ENCODE peak calls at places on chromosomes 5 and 9, in eight cellular contexts. Z, L, H, P, K, J, E and Y are unnamed samples.

GRCh38 chr9:135215571-135216161 is 128.2 kb downstream of the OLFM1 start:
- DNase-seq in H (no peak), J (no peak), E (peak), Z (no peak), P (no peak), L (no peak), K (no peak), Y (peak)

GRCh38 chr5:133423031-133423617 is 189.2 kb downstream of the FSTL4 start:
- DNase-seq in K (no peak), E (no peak), J (no peak), Z (no peak), P (no peak), H (no peak), L (no peak), Y (no peak)

GRCh38 chr9:69121155-69122085 is 52.7 kb upstream of the TJP2 start:
- DNase-seq in H (peak), Z (peak), L (peak), E (peak), K (peak), J (peak), P (peak), Y (peak)

GRCh38 chr9:93298498-93299417 is 114.8 kb downstream of the WNK2 start:
- DNase-seq in H (no peak), J (no peak), L (no peak), E (no peak), K (no peak), P (peak), Z (no peak), Y (peak)

GRCh38 chr5:1966461-1966860 is 83.7 kb upstream of the IRX4 start:
- DNase-seq in Z (peak), K (no peak), E (peak), P (no peak), H (no peak), L (no peak), J (no peak), Y (no peak)

GRCh38 chr5:54959673-54960418 is 25.5 kb downstream of the ESM1 start:
- DNase-seq in J (peak), L (peak), P (peak), K (no peak), E (no peak), Z (no peak), H (no peak), Y (no peak)

GRCh38 chr5:179387151-179388110 is 42.2 kb upstream of the ADAMTS2 start:
- DNase-seq in K (no peak), P (no peak), J (no peak), H (no peak), Z (no peak), E (no peak), L (no peak), Y (no peak)

GRCh38 chr5:134252671-134253070 is 26.8 kb upstream of the PPP2CA start:
- DNase-seq in K (peak), E (no peak), L (peak), H (no peak), P (no peak), J (peak), Z (no peak), Y (no peak)

GRCh38 chr9:134178781-134179551 is 14.6 kb upstream of the RNU6ATAC start:
- DNase-seq in E (no peak), J (peak), L (no peak), K (no peak), P (peak), H (peak), Z (peak), Y (no peak)

GRCh38 chr9:107051392-107051791 is 188.4 kb downstream of the ZNF462 start:
- DNase-seq in Z (no peak), E (no peak), K (no peak), J (no peak), P (no peak), H (no peak), L (no peak), Y (no peak)

GRCh38 chr5:127074466-127074865 is 1.2 kb upstream of the C5orf63 start:
- DNase-seq in K (no peak), H (no peak), Z (no peak), P (no peak), L (no peak), J (no peak), E (no peak), Y (no peak)

GRCh38 chr9:81669011-81669739 is 20.2 kb downstream of the TLE1 start:
- DNase-seq in L (no peak), Z (no peak), J (no peak), H (no peak), P (peak), E (no peak), K (no peak), Y (no peak)

GRCh38 chr9:130054428-130054786 is 701 bp downstream of the GPR107 start:
- DNase-seq in L (no peak), J (peak), K (no peak), P (no peak), Z (no peak), H (no peak), E (no peak), Y (no peak)

GRCh38 chr9:126623667-126624452 is 10.1 kb downstream of the LMX1B start:
- DNase-seq in K (no peak), H (no peak), Z (peak), P (no peak), J (no peak), L (no peak), E (no peak), Y (no peak)

GRCh38 chr5:80711938-80712337 is 57.2 kb upstream of the DHFR start:
- DNase-seq in H (no peak), J (no peak), Z (no peak), E (no peak), K (peak), P (peak), L (peak), Y (no peak)

GRCh38 chr5:174307031-174307408 is 261.5 kb downstream of the NSG2 start:
- DNase-seq in J (no peak), Z (no peak), P (no peak), K (no peak), L (no peak), E (no peak), H (no peak), Y (no peak)

GRCh38 chr5:132103380-132103951 is 29.9 kb downstream of the CSF2 start:
- DNase-seq in H (peak), J (peak), L (peak), P (no peak), K (peak), E (peak), Z (peak), Y (no peak)

GRCh38 chr5:37751227-37751626 is 88.6 kb downstream of the GDNF start:
- DNase-seq in E (no peak), L (no peak), Z (no peak), J (no peak), P (no peak), H (no peak), K (no peak), Y (no peak)

GRCh38 chr5:33120671-33121070 is 320.1 kb upstream of the TARS1 start:
- DNase-seq in Z (no peak), J (no peak), E (no peak), H (no peak), K (no peak), P (no peak), L (no peak), Y (no peak)

GRCh38 chr9:27086818-27087680 is 22.0 kb upstream of the TEK start:
- DNase-seq in Z (no peak), H (no peak), K (no peak), E (no peak), P (no peak), J (no peak), L (no peak), Y (no peak)

GRCh38 chr5:134539732-134540131 is 14.3 kb downstream of the JADE2 start:
- DNase-seq in L (no peak), Z (no peak), J (no peak), H (no peak), E (no peak), P (no peak), K (no peak), Y (no peak)

GRCh38 chr5:161406880-161407279 is 139.6 kb downstream of the GABRB2 start:
- DNase-seq in P (no peak), L (peak), Z (no peak), H (no peak), K (no peak), E (no peak), J (no peak), Y (no peak)

GRCh38 chr9:6658628-6659353 is 13.3 kb upstream of the GLDC start:
- DNase-seq in P (no peak), J (no peak), L (no peak), Z (no peak), H (no peak), K (no peak), E (no peak), Y (no peak)
- H3K27ac ChIP-seq in P (no peak), J (no peak), L (no peak), Z (no peak), H (no peak), K (peak), E (no peak), Y (no peak)

DNA sequence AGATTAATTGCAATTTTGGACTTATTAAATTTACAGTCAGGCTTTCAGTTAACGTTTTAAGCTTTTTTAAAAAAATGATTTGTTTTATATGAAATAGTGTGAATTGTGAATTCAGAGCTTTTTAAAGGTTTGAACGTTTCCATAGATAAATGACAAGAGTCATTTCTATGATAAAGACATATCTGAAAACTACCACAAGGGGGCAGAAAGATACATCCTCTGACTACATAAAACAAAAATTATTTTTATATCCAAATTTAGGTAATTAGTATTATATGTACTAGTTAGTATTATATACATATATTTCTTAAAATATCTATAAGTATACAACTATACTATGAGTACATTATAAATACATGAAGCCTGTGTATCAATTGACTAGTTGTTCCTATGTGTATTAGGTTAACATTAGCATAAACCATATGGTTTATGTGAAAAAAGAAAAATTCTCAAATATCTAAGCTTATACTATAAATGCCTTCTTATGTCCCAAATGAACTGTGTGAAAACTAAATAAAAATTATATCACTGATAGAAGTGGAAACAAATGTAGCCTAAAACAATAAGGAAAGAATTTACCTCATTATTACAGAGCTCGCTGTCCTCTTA is 155.2 kb downstream of the MEF2C start:
- DNase-seq in J (peak), Z (no peak), P (no peak), E (no peak), K (no peak), H (no peak), L (peak), Y (no peak)
- TF ChIP-seq CTCF in J (peak), Z (peak), P (no peak), E (no peak), K (peak), H (peak), L (peak), Y (peak)

GRCh38 chr9:71756753-71757152 is 11.6 kb downstream of the CEMIP2 start:
- DNase-seq in L (no peak), K (no peak), P (no peak), J (no peak), Z (no peak), E (no peak), H (no peak), Y (no peak)
- H3K4me3 ChIP-seq in L (no peak), K (no peak), P (no peak), J (no peak), Z (no peak), E (no peak), H (no peak), Y (no peak)

DNA sequence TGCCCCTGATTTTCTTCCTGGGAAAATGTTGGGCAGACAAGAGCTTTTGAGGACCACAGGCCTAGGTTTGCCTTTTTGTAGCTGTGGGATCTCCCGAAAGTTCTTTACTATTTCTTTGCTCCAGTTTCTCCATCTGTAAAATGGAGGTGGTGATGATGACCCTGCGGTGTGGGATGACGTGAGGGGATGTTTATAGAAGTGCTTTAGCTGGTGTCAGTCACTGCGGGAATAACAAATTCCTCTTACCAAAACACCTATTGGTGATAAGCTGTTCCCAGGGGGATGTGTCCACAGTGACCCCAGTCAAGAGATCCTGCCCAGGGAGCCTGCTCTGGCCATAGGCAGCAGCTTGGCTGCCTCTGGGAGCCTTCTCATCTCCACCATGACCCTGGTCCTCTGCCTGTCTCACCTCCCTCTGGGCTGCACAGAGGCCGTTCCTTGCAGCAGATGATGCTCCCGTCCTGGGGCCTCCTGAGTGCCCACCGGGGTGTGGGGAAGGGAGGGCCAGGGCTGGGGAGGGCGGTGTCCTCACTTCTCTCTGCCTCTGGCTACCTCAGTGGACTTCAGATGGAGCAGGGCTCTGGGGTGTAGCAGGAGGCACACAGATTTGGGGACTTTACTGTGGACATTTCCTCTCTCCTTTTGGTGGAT is 77.2 kb downstream of the COL15A1 start:
- DNase-seq in H (no peak), K (no peak), P (no peak), L (no peak), Z (no peak), J (no peak), E (no peak), Y (no peak)
- H3K27ac ChIP-seq in H (peak), K (peak), P (no peak), L (no peak), Z (no peak), J (no peak), E (peak), Y (no peak)

GRCh38 chr9:21906878-21907277 is 87.3 kb downstream of the CDKN2A start:
- DNase-seq in P (no peak), K (peak), E (no peak), J (no peak), Z (no peak), H (no peak), L (no peak), Y (no peak)

GRCh38 chr9:21906213-21906612 is 88.0 kb downstream of the CDKN2A start:
- DNase-seq in P (no peak), J (no peak), H (no peak), K (no peak), L (no peak), E (no peak), Z (no peak), Y (no peak)

GRCh38 chr9:21904371-21904770 is 89.8 kb downstream of the CDKN2A start:
- DNase-seq in E (no peak), J (peak), Z (no peak), L (no peak), P (no peak), K (no peak), H (no peak), Y (no peak)

GRCh38 chr9:21903380-21903965 is 90.7 kb downstream of the CDKN2A start:
- DNase-seq in J (no peak), L (no peak), P (no peak), H (no peak), E (no peak), K (no peak), Z (no peak), Y (no peak)

GRCh38 chr9:21904776-21905175 is 89.4 kb downstream of the CDKN2A start:
- DNase-seq in Z (no peak), E (no peak), H (no peak), P (peak), J (no peak), L (no peak), K (no peak), Y (no peak)
- TF ChIP-seq CTCF in Z (no peak), E (no peak), H (no peak), P (peak), J (no peak), L (no peak), K (no peak), Y (no peak)

DNA sequence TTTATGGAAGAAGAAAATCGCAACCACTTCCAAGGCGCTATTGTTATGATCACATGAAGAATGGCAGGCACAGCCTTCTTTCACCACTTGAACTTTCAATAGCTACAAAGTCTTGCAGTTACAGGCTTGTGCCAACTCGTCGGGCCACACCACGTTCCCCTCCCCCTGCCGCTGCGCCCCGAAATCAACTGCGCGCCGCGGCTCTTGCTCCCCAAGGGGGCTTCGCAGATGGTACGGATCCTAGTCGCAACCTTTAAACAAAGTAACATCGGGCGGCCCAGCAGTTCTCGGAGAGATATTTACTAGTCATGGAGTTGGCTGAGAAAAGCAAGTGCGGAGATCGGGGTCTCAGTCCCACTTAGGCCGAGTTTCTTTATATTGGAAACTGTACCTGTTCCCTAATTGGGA is 1.0 kb upstream of the SEMA6A start:
- DNase-seq in H (no peak), E (no peak), J (peak), K (no peak), L (peak), P (peak), Z (peak), Y (no peak)
- H3K4me3 ChIP-seq in H (peak), E (peak), J (peak), K (peak), L (peak), P (peak), Z (peak), Y (peak)

GRCh38 chr5:157758706-157759105 is 15.2 kb downstream of the LSM11 start:
- DNase-seq in Z (no peak), E (no peak), H (no peak), K (no peak), L (no peak), J (no peak), P (no peak), Y (no peak)
- H3K27ac ChIP-seq in Z (no peak), E (no peak), H (no peak), K (no peak), L (no peak), J (no peak), P (no peak), Y (no peak)

GRCh38 chr5:73305386-73305785 is 132.4 kb downstream of the TMEM174 start:
- DNase-seq in P (no peak), K (no peak), H (no peak), L (no peak), E (no peak), Z (no peak), J (no peak), Y (no peak)

GRCh38 chr5:73302797-73303138 is 129.8 kb downstream of the TMEM174 start:
- DNase-seq in H (no peak), K (no peak), J (no peak), L (no peak), P (no peak), Z (no peak), E (no peak), Y (no peak)

GRCh38 chr5:73306078-73306719 is 133.2 kb downstream of the TMEM174 start:
- DNase-seq in E (no peak), J (no peak), L (no peak), P (no peak), H (no peak), K (no peak), Z (no peak), Y (no peak)

GRCh38 chr5:73303139-73304079 is 130.4 kb downstream of the TMEM174 start:
- DNase-seq in L (peak), E (no peak), P (peak), K (peak), J (no peak), H (no peak), Z (peak), Y (no peak)

GRCh38 chr5:73304381-73304780 is 131.4 kb downstream of the TMEM174 start:
- DNase-seq in K (no peak), E (no peak), H (no peak), J (no peak), P (no peak), L (no peak), Z (no peak), Y (no peak)
- TF ChIP-seq CTCF in K (no peak), E (no peak), H (no peak), J (no peak), P (no peak), L (no peak), Z (no peak), Y (no peak)

GRCh38 chr9:34957492-34958410 is at the start of gene PHF24:
- DNase-seq in L (peak), J (no peak), Z (peak), K (no peak), E (no peak), P (peak), H (no peak), Y (no peak)

GRCh38 chr9:34962530-34962929 is 4.4 kb downstream of the PHF24 start:
- DNase-seq in H (no peak), L (no peak), J (no peak), K (no peak), P (no peak), Z (no peak), E (no peak), Y (no peak)

GRCh38 chr9:34961574-34962480 is 3.7 kb downstream of the PHF24 start:
- DNase-seq in P (no peak), L (no peak), H (no peak), E (no peak), J (peak), Z (no peak), K (no peak), Y (no peak)

GRCh38 chr9:34956648-34957047 is 1.4 kb upstream of the PHF24 start:
- DNase-seq in P (no peak), H (no peak), K (no peak), Z (no peak), L (no peak), J (no peak), E (no peak), Y (no peak)

GRCh38 chr9:34958411-34958982 is 412 bp downstream of the PHF24 start:
- DNase-seq in K (no peak), P (no peak), L (no peak), E (no peak), H (no peak), J (no peak), Z (no peak), Y (no peak)
- H3K4me3 ChIP-seq in K (peak), P (peak), L (peak), E (no peak), H (peak), J (no peak), Z (no peak), Y (peak)